ENCODE peak calls at places on chromosome 18, in nine cellular contexts. Y is cardiac fibroblast, Z is psoas muscle, K is foreskin fibroblast, A is mammary epithelial cell, G is AG10803, L is epithelial cell of esophagus, M is right atrium auricular region, X is AG04450. W is an unnamed sample.

GRCh38 chr18:22871809-22872525 is 61.2 kb upstream of the RBBP8 start:
- DNase-seq in M (no peak), Y (peak; percentile 27), X (no peak), G (peak; percentile 30), L (no peak), Z (no peak), A (peak; percentile 32), K (peak; percentile 6), W (peak; percentile 37)

GRCh38 chr18:33076601-33077000 is 303.8 kb upstream of the KLHL14 start:
- DNase-seq in A (no peak), G (no peak), X (no peak), K (no peak), M (no peak), Y (no peak), L (no peak), Z (no peak), W (no peak)

GRCh38 chr18:48090702-48091101 is 160.2 kb upstream of the SMAD2 start:
- DNase-seq in L (no peak), A (no peak), Z (no peak), Y (no peak), G (no peak), M (no peak), X (no peak), K (no peak), W (no peak)

GRCh38 chr18:6729247-6730091 is at the start of gene ARHGAP28:
- DNase-seq in K (peak; percentile 96), Z (peak; percentile 93), X (peak; percentile 86), G (peak; percentile 63), A (peak; percentile 89), L (peak; percentile 77), Y (peak; percentile 98), M (peak; percentile 67), W (peak; percentile 79)

GRCh38 chr18:79378416-79379250 is 17.1 kb upstream of the NFATC1 start:
- DNase-seq in K (peak; percentile 79), Y (peak; percentile 77), L (peak; percentile 78), A (peak; percentile 71), Z (peak; percentile 89), M (peak; percentile 85), X (no peak), G (peak; percentile 62), W (peak; percentile 60)

GRCh38 chr18:38909972-38910371 is 1344.4 kb upstream of the CELF4 start:
- DNase-seq in L (peak; percentile 36), X (no peak), M (no peak), Z (no peak), A (peak; percentile 45), Y (no peak), G (no peak), K (no peak), W (no peak)

GRCh38 chr18:41266616-41267015 is 688.4 kb upstream of the PIK3C3 start:
- DNase-seq in G (no peak), M (no peak), A (no peak), L (peak; percentile 9), Z (no peak), X (peak; percentile 50), K (peak; percentile 4), Y (peak; percentile 90), W (peak; percentile 6)

GRCh38 chr18:379665-380356 is 112.0 kb upstream of the THOC1 start:
- DNase-seq in L (no peak), X (no peak), G (no peak), Y (peak; percentile 50), K (no peak), A (no peak), M (no peak), Z (no peak), W (no peak)

GRCh38 chr18:79531926-79532689 is 136.4 kb downstream of the NFATC1 start:
- DNase-seq in M (no peak), Y (peak; percentile 13), X (no peak), G (no peak), K (no peak), L (no peak), A (no peak), Z (peak; percentile 27), W (peak; percentile 13)

GRCh38 chr18:73669299-73669698 is 478.3 kb downstream of the FBXO15 start:
- DNase-seq in X (peak; percentile 63), M (no peak), Z (no peak), A (no peak), L (peak; percentile 50), G (peak; percentile 39), Y (peak; percentile 68), K (peak; percentile 55), W (peak; percentile 61)

GRCh38 chr18:26383454-26384270 is 157.4 kb downstream of the TAF4B start:
- DNase-seq in Z (no peak), Y (peak; percentile 82), L (peak; percentile 60), G (peak; percentile 66), M (no peak), X (no peak), A (peak; percentile 33), K (peak; percentile 78), W (peak; percentile 73)

GRCh38 chr18:47204908-47205522 is 28.9 kb upstream of the IER3IP1 start:
- DNase-seq in Z (no peak), Y (peak; percentile 56), K (peak; percentile 54), M (no peak), X (peak; percentile 3), L (peak; percentile 50), G (peak; percentile 30), A (peak; percentile 20), W (peak; percentile 42)

GRCh38 chr18:44568986-44569385 is 111.7 kb upstream of the SETBP1 start:
- DNase-seq in Z (no peak), K (peak; percentile 56), Y (no peak), M (no peak), A (peak; percentile 39), X (no peak), G (peak; percentile 79), L (peak; percentile 14), W (no peak)

GRCh38 chr18:6648581-6648980 is 80.9 kb upstream of the ARHGAP28 start:
- DNase-seq in Z (no peak), M (no peak), Y (no peak), G (no peak), K (peak; percentile 41), X (no peak), L (peak; percentile 13), A (no peak), W (peak; percentile 65)

DNA sequence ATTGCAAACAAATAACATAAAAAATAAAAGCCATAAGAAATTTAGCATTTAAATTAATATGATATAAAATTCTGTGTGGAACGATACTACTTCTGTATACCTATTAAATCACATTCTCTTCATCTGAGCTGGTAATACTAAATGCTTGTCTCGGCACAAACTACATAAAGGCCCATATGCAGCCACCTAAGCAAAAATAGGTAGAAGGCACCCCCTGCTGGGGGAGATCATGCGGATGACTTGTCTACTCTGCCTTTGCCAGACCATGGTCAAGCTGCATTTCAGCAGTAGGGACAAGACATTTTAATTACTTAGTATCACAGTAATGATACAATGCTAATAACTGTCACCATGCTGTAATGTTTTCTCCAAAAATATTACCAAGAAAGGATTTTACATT is 108.0 kb downstream of the CDH19 start:
- DNase-seq in L (peak; percentile 79), G (no peak), X (no peak), K (no peak), M (no peak), Y (peak; percentile 20), A (peak; percentile 47), Z (peak; percentile 51), W (peak; percentile 6)
- TF ChIP-seq CTCF in L (peak; percentile 79), G (no peak), X (no peak), K (no peak), M (no peak), Y (peak; percentile 32), A (peak; percentile 68), Z (peak; percentile 32), W (no peak)

GRCh38 chr18:70295192-70295522 is 6.3 kb downstream of the SOCS6 start:
- DNase-seq in G (no peak), Z (no peak), X (no peak), A (no peak), M (no peak), K (no peak), Y (no peak), L (no peak), W (no peak)

GRCh38 chr18:70294471-70295191 is 5.8 kb downstream of the SOCS6 start:
- DNase-seq in Y (no peak), L (no peak), Z (no peak), G (no peak), M (no peak), K (no peak), A (no peak), X (no peak), W (no peak)

GRCh38 chr18:70296289-70296688 is 7.4 kb downstream of the SOCS6 start:
- DNase-seq in G (no peak), A (no peak), Z (peak; percentile 42), K (no peak), Y (no peak), L (no peak), X (no peak), M (no peak), W (no peak)

GRCh38 chr18:70295633-70296188 is 6.9 kb downstream of the SOCS6 start:
- DNase-seq in A (no peak), K (peak; percentile 46), Z (no peak), Y (no peak), L (no peak), G (peak; percentile 24), M (no peak), X (no peak), W (peak; percentile 43)

DNA sequence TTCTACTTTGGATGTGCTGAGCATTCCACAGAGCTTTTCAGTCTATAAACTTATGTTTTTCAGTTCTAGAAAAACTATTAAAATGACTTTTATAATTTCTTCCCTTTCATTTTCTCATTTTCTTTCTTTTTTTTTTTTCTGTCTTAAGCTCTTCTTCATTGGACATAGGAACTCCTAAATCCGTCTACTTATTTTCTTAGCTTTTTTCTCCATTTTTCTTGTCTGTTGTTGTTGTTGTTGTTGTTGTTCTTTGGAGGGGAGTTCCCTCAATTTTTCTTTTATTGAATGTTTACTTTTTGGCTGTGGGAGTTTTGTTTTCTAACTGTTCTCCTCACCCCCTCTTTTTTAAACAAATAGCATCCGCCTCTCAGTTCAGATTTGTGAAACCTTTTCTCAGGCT is 7.9 kb downstream of the SOCS6 start:
- DNase-seq in L (no peak), K (no peak), Z (no peak), M (no peak), Y (no peak), A (no peak), G (no peak), X (no peak), W (no peak)
- H3K4me3 ChIP-seq in L (no peak overlapping the region), K (peak overlapping the region; percentile 17), Z (no peak overlapping the region), M (no peak overlapping the region), Y (no peak overlapping the region), A (no peak overlapping the region), G (no peak overlapping the region), X (no peak overlapping the region), W (no peak overlapping the region)

GRCh38 chr18:67513285-67513684 is 3.2 kb downstream of the DSEL start:
- DNase-seq in Z (no peak), X (no peak), M (no peak), K (no peak), A (no peak), Y (no peak), L (peak; percentile 50), G (no peak), W (no peak)
- TF ChIP-seq CTCF in Z (no peak), X (peak; percentile 6), M (no peak), K (peak; percentile 5), A (no peak), Y (peak; percentile 31), L (peak; percentile 22), G (no peak), W (no peak)

GRCh38 chr18:35117951-35118411 is 76.8 kb downstream of the MAPRE2 start:
- DNase-seq in M (no peak), K (peak; percentile 72), G (peak; percentile 67), L (no peak), A (no peak), X (peak; percentile 8), Y (peak; percentile 63), Z (peak; percentile 63), W (peak; percentile 79)
- H3K4me3 ChIP-seq in M (no peak overlapping the region), K (no peak overlapping the region), G (peak overlapping the region; percentile 32), L (no peak overlapping the region), A (no peak overlapping the region), X (peak overlapping the region; percentile 35), Y (peak overlapping the region; percentile 3), Z (peak overlapping the region; percentile 32), W (no peak overlapping the region)

W was measured in fibroblast of mammary gland.